ENCODE peak calls at places on chromosomes 4 and X, in four cellular contexts. One of them, this sample, is unnamed. For H3K4me1, the result is how much of the 10 kb centered on the place peaks cover.

GRCh38 chr4:134501973-134502372 is 300.4 kb upstream of the PABPC4L start:
- DNase-seq in cardiac muscle cell: no peak
- DNase-seq in left ventricle myocardium inferior: no peak
- DNase-seq in ovary: no peak
- DNase-seq in this sample: no peak

GRCh38 chrX:72330131-72330530 is 24.4 kb upstream of the CITED1 start:
- DNase-seq in cardiac muscle cell: no peak
- DNase-seq in left ventricle myocardium inferior: no peak
- DNase-seq in ovary: no peak
- DNase-seq in this sample: no peak

GRCh38 chrX:132591719-132592275 is 103.0 kb upstream of the MBNL3 start:
- DNase-seq in cardiac muscle cell: no peak
- DNase-seq in left ventricle myocardium inferior: no peak
- DNase-seq in ovary: no peak
- DNase-seq in this sample: no peak

GRCh38 chr4:102705391-102705935 is 55.3 kb downstream of the MANBA start:
- DNase-seq in cardiac muscle cell: no peak
- DNase-seq in left ventricle myocardium inferior: no peak
- DNase-seq in ovary: no peak
- DNase-seq in this sample: no peak

GRCh38 chrX:11968470-11968869 is 169.8 kb upstream of the FRMPD4 start:
- DNase-seq in cardiac muscle cell: peak
- DNase-seq in left ventricle myocardium inferior: no peak
- DNase-seq in ovary: no peak
- DNase-seq in this sample: no peak

GRCh38 chrX:71111141-71111843 is at the start of gene IL2RG:
- DNase-seq in cardiac muscle cell: no peak
- DNase-seq in left ventricle myocardium inferior: no peak
- DNase-seq in ovary: no peak
- DNase-seq in this sample: no peak

GRCh38 chrX:53093177-53093655 is 726 bp upstream of the KANTR start:
- DNase-seq in cardiac muscle cell: peak
- DNase-seq in left ventricle myocardium inferior: peak
- DNase-seq in ovary: peak
- DNase-seq in this sample: peak

GRCh38 chr4:90495936-90496335 is 368.7 kb downstream of the CCSER1 start:
- DNase-seq in cardiac muscle cell: no peak
- DNase-seq in left ventricle myocardium inferior: no peak
- DNase-seq in ovary: no peak
- DNase-seq in this sample: no peak

GRCh38 chrX:21766101-21766500 is 8.2 kb upstream of the SMPX start:
- DNase-seq in cardiac muscle cell: no peak
- DNase-seq in left ventricle myocardium inferior: no peak
- DNase-seq in ovary: no peak
- DNase-seq in this sample: no peak

GRCh38 chr4:955161-955921 is 18.0 kb downstream of the DGKQ start:
- DNase-seq in cardiac muscle cell: no peak
- DNase-seq in left ventricle myocardium inferior: no peak
- DNase-seq in ovary: no peak
- DNase-seq in this sample: no peak

GRCh38 chr4:55184600-55185523 is 59.5 kb upstream of the KDR start:
- DNase-seq in cardiac muscle cell: peak
- DNase-seq in left ventricle myocardium inferior: peak
- DNase-seq in ovary: peak
- DNase-seq in this sample: peak

GRCh38 chrX:153970398-153971123 is 1.1 kb downstream of the HCFC1 start:
- DNase-seq in cardiac muscle cell: peak
- DNase-seq in left ventricle myocardium inferior: no peak
- DNase-seq in ovary: peak
- DNase-seq in this sample: peak

GRCh38 chr4:45741897-45742296 is 382.0 kb downstream of the GABRG1 start:
- DNase-seq in cardiac muscle cell: no peak
- DNase-seq in left ventricle myocardium inferior: no peak
- DNase-seq in ovary: no peak
- DNase-seq in this sample: no peak

GRCh38 chr4:5051210-5051691 is at the start of gene STK32B:
- DNase-seq in cardiac muscle cell: peak
- DNase-seq in left ventricle myocardium inferior: peak
- DNase-seq in ovary: peak
- DNase-seq in this sample: peak

GRCh38 chr4:119025916-119026661 is 109.5 kb upstream of the MYOZ2 start:
- DNase-seq in cardiac muscle cell: peak
- DNase-seq in left ventricle myocardium inferior: no peak
- DNase-seq in ovary: no peak
- DNase-seq in this sample: no peak

GRCh38 chrX:24874604-24875247 is 141.0 kb downstream of the ARX start:
- DNase-seq in cardiac muscle cell: no peak
- DNase-seq in left ventricle myocardium inferior: no peak
- DNase-seq in ovary: no peak
- DNase-seq in this sample: no peak
- H3K4me1 ChIP-seq in cardiac muscle cell: under half
- H3K4me1 ChIP-seq in left ventricle myocardium inferior: under half
- H3K4me1 ChIP-seq in ovary: under half
- H3K4me1 ChIP-seq in this sample: under half

GRCh38 chr4:46931981-46932380 is 22.9 kb upstream of the COX7B2 start:
- DNase-seq in cardiac muscle cell: peak
- DNase-seq in left ventricle myocardium inferior: no peak
- DNase-seq in ovary: no peak
- DNase-seq in this sample: peak

GRCh38 chr4:46934731-46935130 is 25.7 kb upstream of the COX7B2 start:
- DNase-seq in cardiac muscle cell: no peak
- DNase-seq in left ventricle myocardium inferior: no peak
- DNase-seq in ovary: no peak
- DNase-seq in this sample: no peak

GRCh38 chr4:46930866-46931265 is 21.8 kb upstream of the COX7B2 start:
- DNase-seq in cardiac muscle cell: no peak
- DNase-seq in left ventricle myocardium inferior: no peak
- DNase-seq in ovary: no peak
- DNase-seq in this sample: no peak

GRCh38 chr4:46937493-46937892 is 28.4 kb upstream of the COX7B2 start:
- DNase-seq in cardiac muscle cell: peak
- DNase-seq in left ventricle myocardium inferior: no peak
- DNase-seq in ovary: no peak
- DNase-seq in this sample: no peak

GRCh38 chr4:46933686-46934085 is 24.6 kb upstream of the COX7B2 start:
- DNase-seq in cardiac muscle cell: no peak
- DNase-seq in left ventricle myocardium inferior: no peak
- DNase-seq in ovary: no peak
- DNase-seq in this sample: no peak
- H3K27ac ChIP-seq in cardiac muscle cell: no peak
- H3K27ac ChIP-seq in left ventricle myocardium inferior: no peak
- H3K27ac ChIP-seq in ovary: no peak
- H3K27ac ChIP-seq in this sample: no peak

GRCh38 chrX:49282647-49283011 is 13.0 kb downstream of the PPP1R3F start:
- DNase-seq in cardiac muscle cell: peak
- DNase-seq in left ventricle myocardium inferior: no peak
- DNase-seq in ovary: peak
- DNase-seq in this sample: no peak
- TF ChIP-seq CTCF in cardiac muscle cell: peak
- TF ChIP-seq CTCF in left ventricle myocardium inferior: peak
- TF ChIP-seq CTCF in ovary: peak
- TF ChIP-seq CTCF in this sample: peak

GRCh38 chr4:10661047-10661446 is 23.5 kb downstream of the CLNK start:
- DNase-seq in cardiac muscle cell: no peak
- DNase-seq in left ventricle myocardium inferior: no peak
- DNase-seq in ovary: no peak
- DNase-seq in this sample: no peak

GRCh38 chr4:10656988-10657387 is 27.6 kb downstream of the CLNK start:
- DNase-seq in cardiac muscle cell: no peak
- DNase-seq in left ventricle myocardium inferior: no peak
- DNase-seq in ovary: no peak
- DNase-seq in this sample: no peak

GRCh38 chr4:10659251-10659650 is 25.3 kb downstream of the CLNK start:
- DNase-seq in cardiac muscle cell: no peak
- DNase-seq in left ventricle myocardium inferior: no peak
- DNase-seq in ovary: no peak
- DNase-seq in this sample: no peak

GRCh38 chr4:10655968-10656367 is 28.6 kb downstream of the CLNK start:
- DNase-seq in cardiac muscle cell: peak
- DNase-seq in left ventricle myocardium inferior: no peak
- DNase-seq in ovary: no peak
- DNase-seq in this sample: no peak

GRCh38 chr4:10656420-10656819 is 28.1 kb downstream of the CLNK start:
- DNase-seq in cardiac muscle cell: no peak
- DNase-seq in left ventricle myocardium inferior: no peak
- DNase-seq in ovary: no peak
- DNase-seq in this sample: no peak
- H3K4me1 ChIP-seq in cardiac muscle cell: under half
- H3K4me1 ChIP-seq in left ventricle myocardium inferior: under half
- H3K4me1 ChIP-seq in ovary: under half
- H3K4me1 ChIP-seq in this sample: under half

DNA sequence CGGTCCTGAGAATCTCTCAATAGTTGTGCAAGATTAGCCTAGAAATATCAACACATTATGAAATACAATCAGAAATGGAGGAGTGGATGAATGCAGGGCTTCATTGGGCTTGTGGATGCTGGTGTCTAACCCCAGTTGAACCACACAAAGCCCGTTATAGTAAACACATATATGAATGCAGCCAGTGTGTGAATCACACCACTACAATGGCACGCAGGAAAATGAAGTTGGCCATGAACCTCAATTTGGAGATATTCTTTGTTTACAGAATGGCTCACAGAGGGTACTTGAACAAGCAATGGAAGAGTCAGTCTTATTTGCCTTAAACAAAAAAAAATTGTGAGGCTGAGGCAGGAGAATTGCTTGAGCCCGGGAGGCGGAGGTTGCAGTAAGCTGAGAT is 57.8 kb downstream of the SOD3 start:
- DNase-seq in cardiac muscle cell: peak
- DNase-seq in left ventricle myocardium inferior: no peak
- DNase-seq in ovary: no peak
- DNase-seq in this sample: no peak
- H3K27ac ChIP-seq in cardiac muscle cell: no peak
- H3K27ac ChIP-seq in left ventricle myocardium inferior: no peak
- H3K27ac ChIP-seq in ovary: no peak
- H3K27ac ChIP-seq in this sample: no peak

This sample was measured in heart left ventricle.